ENCODE peak calls at places on chromosomes 3 and 15, in seven cellular contexts. N is K562, A is MM.1S, U is cardiac muscle cell, K is suprapubic skin, M is OCI-LY7, F is GM23338. S is an unnamed sample.

GRCh38 chr15:50116477-50116876 is 2.6 kb downstream of the ATP8B4 start:
- DNase-seq in N (peak; percentile 39), A (peak; percentile 41), U (peak; percentile 17), K (no peak), M (peak; percentile 40), F (peak; percentile 92), S (no peak)

GRCh38 chr15:58933311-58934113 is at the start of gene SLTM:
- DNase-seq in N (peak; percentile 93), A (peak; percentile 94), U (peak; percentile 97), K (peak; percentile 95), M (peak; percentile 95), F (peak; percentile 95), S (peak; percentile 91)

GRCh38 chr3:179450901-179451334 is 352 bp downstream of the GNB4 start:
- DNase-seq in N (no peak), A (no peak), U (peak; percentile 40), K (peak; percentile 74), M (peak; percentile 11), F (peak; percentile 33), S (no peak)

GRCh38 chr3:134934933-134935332 is 139.9 kb downstream of the EPHB1 start:
- DNase-seq in N (no peak), A (no peak), U (no peak), K (no peak), M (no peak), F (no peak), S (no peak)

GRCh38 chr15:47718474-47719440 is 1.5 kb downstream of the SEMA6D start:
- DNase-seq in N (no peak), A (no peak), U (peak; percentile 8), K (no peak), M (no peak), F (peak; percentile 40), S (no peak)

GRCh38 chr3:39142067-39142466 is 11.3 kb downstream of the CSRNP1 start:
- DNase-seq in N (no peak), A (no peak), U (no peak), K (no peak), M (no peak), F (no peak), S (no peak)

GRCh38 chr15:31438601-31439265 is 112.1 kb downstream of the KLF13 start:
- DNase-seq in N (no peak), A (no peak), U (no peak), K (peak; percentile 52), M (no peak), F (no peak), S (peak; percentile 83)

GRCh38 chr15:79724804-79725203 is 172.0 kb downstream of the MTHFS start:
- DNase-seq in N (no peak), A (no peak), U (no peak), K (no peak), M (no peak), F (no peak), S (no peak)

GRCh38 chr3:32423956-32424558 is 32.4 kb downstream of the CMTM7 start:
- DNase-seq in N (no peak), A (no peak), U (no peak), K (no peak), M (peak; percentile 46), F (no peak), S (no peak)

GRCh38 chr15:25055356-25056068 is 100.7 kb downstream of the SNRPN start:
- DNase-seq in N (no peak), A (no peak), U (no peak), K (no peak), M (no peak), F (no peak), S (peak; percentile 19)

GRCh38 chr15:25054943-25055342 is 100.2 kb downstream of the SNRPN start:
- DNase-seq in N (no peak), A (no peak), U (no peak), K (no peak), M (no peak), F (no peak), S (no peak)

GRCh38 chr15:25058080-25058785 is 103.4 kb downstream of the SNRPN start:
- DNase-seq in N (no peak), A (no peak), U (no peak), K (peak; percentile 41), M (no peak), F (no peak), S (no peak)

GRCh38 chr15:25057574-25057973 is 102.8 kb downstream of the SNRPN start:
- DNase-seq in N (no peak), A (no peak), U (no peak), K (peak; percentile 34), M (no peak), F (no peak), S (no peak)

DNA sequence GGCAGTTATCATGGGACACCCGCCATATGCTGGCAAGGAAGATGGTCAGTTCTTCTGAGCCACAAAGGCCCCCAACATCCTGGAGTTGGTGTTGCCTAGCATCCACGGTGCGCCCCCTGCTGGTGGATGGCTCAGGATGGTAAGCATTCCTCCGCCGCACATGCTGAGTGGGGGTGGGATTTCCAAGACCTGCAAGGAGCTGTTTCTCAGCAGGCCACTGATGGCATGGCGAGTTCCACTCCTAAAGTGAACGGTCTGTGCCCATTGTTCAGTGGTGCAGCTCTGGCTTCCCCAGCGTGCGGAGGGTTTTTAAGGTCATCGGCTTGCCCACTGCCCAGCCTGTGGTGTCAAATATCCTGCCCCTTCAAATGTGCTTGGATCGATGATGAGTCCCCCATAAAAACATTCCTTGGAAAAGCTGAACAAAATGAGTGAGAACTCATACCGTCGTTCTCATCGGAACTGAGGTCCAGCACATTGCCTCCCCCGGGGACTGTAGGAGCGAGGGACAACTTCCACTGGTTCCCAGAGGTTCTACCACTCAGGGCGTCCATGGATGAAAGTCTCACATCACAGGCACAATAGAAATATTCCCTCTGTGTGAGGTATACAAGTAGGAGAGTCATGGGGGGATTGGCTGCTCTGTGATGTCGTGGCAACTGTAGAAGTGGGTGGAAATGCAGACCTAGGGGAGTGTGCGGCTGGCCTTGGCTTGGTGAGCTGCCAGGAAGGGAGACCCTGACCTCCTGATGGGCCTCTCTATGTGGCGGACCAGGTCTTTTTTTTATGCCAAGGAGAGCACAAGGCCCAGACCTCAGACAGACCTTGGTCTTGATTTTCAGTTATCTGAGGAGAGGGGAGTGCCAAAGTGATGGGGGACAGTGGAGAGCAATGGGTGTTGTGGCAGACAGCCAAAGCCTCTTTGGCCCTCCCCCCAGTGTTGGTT is 102.0 kb downstream of the SNRPN start:
- DNase-seq in N (peak; percentile 49), A (no peak), U (no peak), K (peak; percentile 54), M (no peak), F (peak; percentile 47), S (no peak)
- H3K36me3 ChIP-seq in N (no peaks in the 10 kb centered on the region), A (no peaks in the 10 kb centered on the region), U (peaks cover 32% of the 10 kb centered on the region), K (peaks cover 100% of the 10 kb centered on the region), M (no peaks in the 10 kb centered on the region), F (peaks cover 89% of the 10 kb centered on the region), S (peaks cover 62% of the 10 kb centered on the region)

GRCh38 chr3:51390600-51391074 is 448 bp upstream of the RBM15B start:
- DNase-seq in N (no peak), A (no peak), U (no peak), K (no peak), M (no peak), F (peak; percentile 96), S (peak; percentile 35)
- H3K27ac ChIP-seq in N (peak overlapping the region; percentile 66), A (peak overlapping the region; percentile 44), U (peak overlapping the region; percentile 79), K (peak overlapping the region; percentile 97), M (peak overlapping the region; percentile 51), F (peak overlapping the region; percentile 95), S (peak overlapping the region; percentile 68)

DNA sequence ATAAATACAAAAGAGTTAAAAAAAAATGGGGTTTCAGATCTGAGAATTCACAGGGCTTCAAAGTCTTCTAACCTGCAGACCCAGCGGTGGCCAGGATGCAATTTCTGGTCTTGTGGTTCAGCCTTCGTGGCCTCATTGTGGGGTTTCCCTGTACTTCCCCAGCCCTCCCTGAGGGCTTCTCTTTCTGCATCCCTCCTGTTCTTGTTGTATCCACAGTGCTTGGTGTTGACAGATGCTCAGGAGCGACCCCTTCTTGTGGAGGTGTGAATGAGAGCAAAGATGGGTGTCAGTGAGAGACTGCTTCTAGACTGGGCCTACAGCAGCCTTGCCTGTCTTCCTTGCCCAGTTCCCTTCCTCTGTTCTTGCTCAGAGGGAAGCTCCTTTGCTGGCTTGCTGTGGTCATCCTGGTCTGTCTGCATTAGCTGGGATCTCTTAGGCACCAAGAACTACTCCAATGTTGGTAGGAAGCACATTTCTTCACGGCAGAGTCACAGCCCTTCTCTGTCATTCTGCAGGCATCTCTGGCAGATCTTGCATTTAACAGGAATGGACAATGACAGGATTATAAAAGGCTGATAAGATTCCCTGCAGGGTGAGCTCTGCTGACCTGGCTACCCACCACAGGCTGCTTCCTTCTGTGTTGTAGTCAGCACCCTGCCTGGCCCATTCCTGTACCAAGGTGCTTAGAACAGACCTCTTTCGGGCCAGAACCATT is 317.8 kb upstream of the C2CD4B start:
- DNase-seq in N (peak; percentile 14), A (peak; percentile 8), U (peak; percentile 46), K (no peak), M (peak; percentile 21), F (peak; percentile 86), S (no peak)
- TF ChIP-seq CTCF in N (peak; percentile 34), A (no peak), U (peak; percentile 36), K (no peak), M (peak; percentile 66), F (peak; percentile 64), S (no peak)

DNA sequence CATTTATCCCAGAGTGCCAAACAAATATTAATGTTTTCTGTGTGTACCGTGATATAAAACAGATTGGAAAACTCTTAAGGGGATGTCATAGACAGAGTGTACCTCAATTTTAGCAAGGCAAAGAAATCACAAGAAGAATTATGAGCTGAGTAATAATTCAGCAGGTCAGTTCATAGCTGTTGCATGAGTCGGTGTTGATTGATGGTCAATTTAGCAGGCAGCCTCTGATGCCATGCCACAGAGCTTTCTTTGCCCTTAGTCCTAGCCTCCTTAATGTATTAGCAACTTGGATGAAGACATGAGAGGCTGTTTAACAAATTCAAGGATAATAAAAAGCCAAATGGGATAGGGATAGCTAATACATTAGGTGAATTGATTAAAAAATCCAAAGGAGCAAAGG is 6.8 kb downstream of the SLC35A5 start:
- DNase-seq in N (no peak), A (no peak), U (no peak), K (no peak), M (no peak), F (no peak), S (no peak)
- H3K36me3 ChIP-seq in N (peaks cover 5% of the 10 kb centered on the region), A (no peaks in the 10 kb centered on the region), U (peaks cover 23% of the 10 kb centered on the region), K (peaks cover 40% of the 10 kb centered on the region), M (peaks cover 80% of the 10 kb centered on the region), F (peaks cover 12% of the 10 kb centered on the region), S (peaks cover 9% of the 10 kb centered on the region)

GRCh38 chr3:156688849-156689452 is 14.6 kb downstream of the TIPARP start:
- DNase-seq in N (no peak), A (no peak), U (no peak), K (no peak), M (no peak), F (no peak), S (no peak)
- H3K27ac ChIP-seq in N (peak overlapping the region; percentile 27), A (no peak overlapping the region), U (peak overlapping the region; percentile 29), K (no peak overlapping the region), M (no peak overlapping the region), F (no peak overlapping the region), S (no peak overlapping the region)

DNA sequence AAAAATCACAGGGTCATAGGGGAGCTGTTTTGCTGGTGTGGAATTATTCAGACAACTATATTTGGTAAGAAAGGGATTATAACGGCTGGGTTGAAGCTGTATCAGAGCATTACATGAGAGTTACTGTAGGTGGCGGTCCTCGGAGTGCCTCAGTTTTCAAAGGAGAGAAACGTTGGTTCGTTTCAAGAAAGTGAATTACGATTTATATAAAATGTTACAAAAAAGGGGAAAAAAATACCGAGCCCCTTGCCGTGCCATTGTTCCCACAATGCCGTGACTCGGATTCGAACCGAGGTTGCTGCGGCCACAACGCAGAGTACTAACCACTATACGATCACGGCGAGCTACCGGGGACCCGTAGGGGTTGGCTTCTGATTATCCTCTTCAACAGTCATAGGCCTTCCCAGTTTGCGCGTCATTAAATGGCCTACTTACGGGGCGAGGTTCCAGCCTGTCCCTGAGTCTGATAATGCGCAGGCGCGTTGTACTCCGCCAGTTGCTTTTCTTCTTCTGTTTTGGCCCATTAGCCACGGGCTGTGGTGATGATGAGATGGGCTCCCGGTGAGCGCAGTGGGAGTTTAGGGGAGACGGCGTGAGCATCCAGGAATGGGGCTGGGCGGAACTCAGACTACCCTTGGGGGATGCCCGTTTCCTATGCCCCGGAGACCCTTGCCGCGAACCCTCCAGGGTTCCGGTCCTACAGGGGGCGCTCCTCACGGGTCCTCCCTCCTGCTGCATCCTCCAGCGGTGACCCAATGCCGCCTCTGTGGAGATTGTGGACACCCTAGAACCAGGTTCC is 10.8 kb upstream of the SHF start:
- DNase-seq in N (peak; percentile 77), A (peak; percentile 96), U (peak; percentile 98), K (peak; percentile 98), M (peak; percentile 95), F (peak; percentile 90), S (peak; percentile 92)
- TF ChIP-seq CTCF in N (peak; percentile 81), A (peak; percentile 89), U (peak; percentile 86), K (peak; percentile 68), M (peak; percentile 85), F (peak; percentile 73), S (peak; percentile 19)